ENCODE peak calls at places on chromosomes 12 and 14, in nine cellular contexts. One of them, this sample, is unnamed.

GRCh38 chr12:77382096-77382742 is 316.9 kb upstream of the E2F7 start:
- DNase-seq in Right ventricle myocardium inferior: no peak
- DNase-seq in SK-MEL-5: no peak
- DNase-seq in cardiac septum: no peak
- DNase-seq in T follicular helper cell: no peak
- DNase-seq in stimulated activated CD4-positive, alpha-beta T cell treated with anti-CD3 and anti-CD28 coated beads, Interleukin-2, amount 100 ng/mL, for 24 hours: no peak
- DNase-seq in astrocyte of the spinal cord: no peak
- DNase-seq in GM12865: no peak
- DNase-seq in KG1: no peak
- DNase-seq in this sample: no peak

GRCh38 chr12:129203456-129203855 is 350.2 kb downstream of the GLT1D1 start:
- DNase-seq in KG1: no peak
- DNase-seq in T follicular helper cell: no peak
- DNase-seq in cardiac septum: no peak
- DNase-seq in Right ventricle myocardium inferior: no peak
- DNase-seq in astrocyte of the spinal cord: no peak
- DNase-seq in stimulated activated CD4-positive, alpha-beta T cell treated with anti-CD3 and anti-CD28 coated beads, Interleukin-2, amount 100 ng/mL, for 24 hours: no peak
- DNase-seq in GM12865: no peak
- DNase-seq in SK-MEL-5: no peak
- DNase-seq in this sample: no peak

GRCh38 chr12:47649381-47649780 is 56.4 kb downstream of the RPAP3 start:
- DNase-seq in GM12865: no peak
- DNase-seq in cardiac septum: no peak
- DNase-seq in SK-MEL-5: no peak
- DNase-seq in astrocyte of the spinal cord: no peak
- DNase-seq in KG1: no peak
- DNase-seq in stimulated activated CD4-positive, alpha-beta T cell treated with anti-CD3 and anti-CD28 coated beads, Interleukin-2, amount 100 ng/mL, for 24 hours: no peak
- DNase-seq in Right ventricle myocardium inferior: no peak
- DNase-seq in T follicular helper cell: no peak
- DNase-seq in this sample: no peak

GRCh38 chr14:59415836-59416620 is 49.2 kb downstream of the GPR135 start:
- DNase-seq in cardiac septum: no peak
- DNase-seq in GM12865: no peak
- DNase-seq in astrocyte of the spinal cord: no peak
- DNase-seq in stimulated activated CD4-positive, alpha-beta T cell treated with anti-CD3 and anti-CD28 coated beads, Interleukin-2, amount 100 ng/mL, for 24 hours: no peak
- DNase-seq in SK-MEL-5: no peak
- DNase-seq in KG1: no peak
- DNase-seq in Right ventricle myocardium inferior: no peak
- DNase-seq in T follicular helper cell: no peak
- DNase-seq in this sample: no peak

GRCh38 chr14:38387821-38388220 is 131.9 kb upstream of the CLEC14A start:
- DNase-seq in astrocyte of the spinal cord: no peak
- DNase-seq in Right ventricle myocardium inferior: no peak
- DNase-seq in stimulated activated CD4-positive, alpha-beta T cell treated with anti-CD3 and anti-CD28 coated beads, Interleukin-2, amount 100 ng/mL, for 24 hours: no peak
- DNase-seq in cardiac septum: no peak
- DNase-seq in KG1: no peak
- DNase-seq in GM12865: no peak
- DNase-seq in T follicular helper cell: no peak
- DNase-seq in SK-MEL-5: no peak
- DNase-seq in this sample: peak; percentile 52

GRCh38 chr12:130100634-130101033 is 61.6 kb upstream of the FZD10 start:
- DNase-seq in KG1: no peak
- DNase-seq in GM12865: no peak
- DNase-seq in astrocyte of the spinal cord: no peak
- DNase-seq in SK-MEL-5: no peak
- DNase-seq in Right ventricle myocardium inferior: no peak
- DNase-seq in T follicular helper cell: no peak
- DNase-seq in stimulated activated CD4-positive, alpha-beta T cell treated with anti-CD3 and anti-CD28 coated beads, Interleukin-2, amount 100 ng/mL, for 24 hours: no peak
- DNase-seq in cardiac septum: no peak
- DNase-seq in this sample: no peak

GRCh38 chr14:81990312-81990761 is 456.7 kb upstream of the SEL1L start:
- DNase-seq in GM12865: peak; percentile 57
- DNase-seq in SK-MEL-5: peak; percentile 70
- DNase-seq in cardiac septum: no peak
- DNase-seq in stimulated activated CD4-positive, alpha-beta T cell treated with anti-CD3 and anti-CD28 coated beads, Interleukin-2, amount 100 ng/mL, for 24 hours: peak; percentile 41
- DNase-seq in T follicular helper cell: peak; percentile 4
- DNase-seq in Right ventricle myocardium inferior: no peak
- DNase-seq in astrocyte of the spinal cord: peak; percentile 42
- DNase-seq in KG1: peak; percentile 32
- DNase-seq in this sample: peak; percentile 72

GRCh38 chr14:49879683-49880204 is 13.1 kb upstream of the ARF6 start:
- DNase-seq in T follicular helper cell: peak; percentile 38
- DNase-seq in cardiac septum: no peak
- DNase-seq in astrocyte of the spinal cord: peak; percentile 47
- DNase-seq in GM12865: peak; percentile 88
- DNase-seq in stimulated activated CD4-positive, alpha-beta T cell treated with anti-CD3 and anti-CD28 coated beads, Interleukin-2, amount 100 ng/mL, for 24 hours: peak; percentile 53
- DNase-seq in SK-MEL-5: peak; percentile 77
- DNase-seq in Right ventricle myocardium inferior: no peak
- DNase-seq in KG1: peak; percentile 27
- DNase-seq in this sample: no peak

GRCh38 chr14:70641548-70642312 is at the start of gene TTC9:
- DNase-seq in GM12865: no peak
- DNase-seq in KG1: no peak
- DNase-seq in T follicular helper cell: peak; percentile 26
- DNase-seq in SK-MEL-5: no peak
- DNase-seq in Right ventricle myocardium inferior: peak; percentile 73
- DNase-seq in stimulated activated CD4-positive, alpha-beta T cell treated with anti-CD3 and anti-CD28 coated beads, Interleukin-2, amount 100 ng/mL, for 24 hours: peak; percentile 53
- DNase-seq in cardiac septum: no peak
- DNase-seq in astrocyte of the spinal cord: no peak
- DNase-seq in this sample: peak; percentile 48

GRCh38 chr14:82075566-82075965 is 541.9 kb upstream of the SEL1L start:
- DNase-seq in T follicular helper cell: no peak
- DNase-seq in stimulated activated CD4-positive, alpha-beta T cell treated with anti-CD3 and anti-CD28 coated beads, Interleukin-2, amount 100 ng/mL, for 24 hours: no peak
- DNase-seq in astrocyte of the spinal cord: no peak
- DNase-seq in GM12865: peak; percentile 17
- DNase-seq in cardiac septum: no peak
- DNase-seq in SK-MEL-5: peak; percentile 23
- DNase-seq in Right ventricle myocardium inferior: peak; percentile 58
- DNase-seq in KG1: peak; percentile 11
- DNase-seq in this sample: peak; percentile 73

GRCh38 chr12:67663121-67663520 is 14.6 kb downstream of the DYRK2 start:
- DNase-seq in Right ventricle myocardium inferior: no peak
- DNase-seq in cardiac septum: no peak
- DNase-seq in stimulated activated CD4-positive, alpha-beta T cell treated with anti-CD3 and anti-CD28 coated beads, Interleukin-2, amount 100 ng/mL, for 24 hours: no peak
- DNase-seq in SK-MEL-5: no peak
- DNase-seq in GM12865: no peak
- DNase-seq in KG1: no peak
- DNase-seq in astrocyte of the spinal cord: peak; percentile 69
- DNase-seq in T follicular helper cell: no peak
- DNase-seq in this sample: no peak

GRCh38 chr12:112822056-112822455 is 30.5 kb downstream of the RPH3A start:
- DNase-seq in KG1: no peak
- DNase-seq in astrocyte of the spinal cord: no peak
- DNase-seq in Right ventricle myocardium inferior: no peak
- DNase-seq in GM12865: no peak
- DNase-seq in stimulated activated CD4-positive, alpha-beta T cell treated with anti-CD3 and anti-CD28 coated beads, Interleukin-2, amount 100 ng/mL, for 24 hours: no peak
- DNase-seq in SK-MEL-5: no peak
- DNase-seq in cardiac septum: no peak
- DNase-seq in T follicular helper cell: no peak
- DNase-seq in this sample: no peak

GRCh38 chr14:94313991-94314655 is 9.0 kb downstream of the SERPINA6 start:
- DNase-seq in astrocyte of the spinal cord: peak; percentile 41
- DNase-seq in stimulated activated CD4-positive, alpha-beta T cell treated with anti-CD3 and anti-CD28 coated beads, Interleukin-2, amount 100 ng/mL, for 24 hours: no peak
- DNase-seq in Right ventricle myocardium inferior: no peak
- DNase-seq in cardiac septum: no peak
- DNase-seq in T follicular helper cell: no peak
- DNase-seq in GM12865: no peak
- DNase-seq in SK-MEL-5: no peak
- DNase-seq in KG1: no peak
- DNase-seq in this sample: no peak

GRCh38 chr12:121110211-121110940 is 22.3 kb upstream of the P2RX7 start:
- DNase-seq in cardiac septum: no peak
- DNase-seq in SK-MEL-5: peak; percentile 85
- DNase-seq in astrocyte of the spinal cord: peak; percentile 59
- DNase-seq in stimulated activated CD4-positive, alpha-beta T cell treated with anti-CD3 and anti-CD28 coated beads, Interleukin-2, amount 100 ng/mL, for 24 hours: peak; percentile 72
- DNase-seq in GM12865: peak; percentile 78
- DNase-seq in KG1: peak; percentile 53
- DNase-seq in Right ventricle myocardium inferior: no peak
- DNase-seq in T follicular helper cell: peak; percentile 43
- DNase-seq in this sample: peak; percentile 73

GRCh38 chr14:101540481-101540880 is 20.8 kb upstream of the DIO3 start:
- DNase-seq in stimulated activated CD4-positive, alpha-beta T cell treated with anti-CD3 and anti-CD28 coated beads, Interleukin-2, amount 100 ng/mL, for 24 hours: no peak
- DNase-seq in SK-MEL-5: no peak
- DNase-seq in KG1: no peak
- DNase-seq in cardiac septum: no peak
- DNase-seq in astrocyte of the spinal cord: no peak
- DNase-seq in T follicular helper cell: no peak
- DNase-seq in GM12865: no peak
- DNase-seq in Right ventricle myocardium inferior: peak; percentile 22
- DNase-seq in this sample: no peak

GRCh38 chr12:57272337-57273151 is 21.6 kb upstream of the STAC3 start:
- DNase-seq in SK-MEL-5: no peak
- DNase-seq in KG1: no peak
- DNase-seq in astrocyte of the spinal cord: peak; percentile 13
- DNase-seq in GM12865: no peak
- DNase-seq in Right ventricle myocardium inferior: no peak
- DNase-seq in stimulated activated CD4-positive, alpha-beta T cell treated with anti-CD3 and anti-CD28 coated beads, Interleukin-2, amount 100 ng/mL, for 24 hours: no peak
- DNase-seq in T follicular helper cell: no peak
- DNase-seq in cardiac septum: no peak
- DNase-seq in this sample: no peak

GRCh38 chr14:102723650-102724049 is 53.6 kb upstream of the TRAF3 start:
- DNase-seq in GM12865: no peak
- DNase-seq in Right ventricle myocardium inferior: no peak
- DNase-seq in T follicular helper cell: no peak
- DNase-seq in astrocyte of the spinal cord: no peak
- DNase-seq in SK-MEL-5: no peak
- DNase-seq in KG1: no peak
- DNase-seq in cardiac septum: no peak
- DNase-seq in stimulated activated CD4-positive, alpha-beta T cell treated with anti-CD3 and anti-CD28 coated beads, Interleukin-2, amount 100 ng/mL, for 24 hours: no peak
- DNase-seq in this sample: no peak

GRCh38 chr14:48275301-48275700 is 599.9 kb upstream of the MDGA2 start:
- DNase-seq in Right ventricle myocardium inferior: no peak
- DNase-seq in cardiac septum: no peak
- DNase-seq in astrocyte of the spinal cord: peak; percentile 1
- DNase-seq in GM12865: no peak
- DNase-seq in T follicular helper cell: no peak
- DNase-seq in SK-MEL-5: peak; percentile 91
- DNase-seq in stimulated activated CD4-positive, alpha-beta T cell treated with anti-CD3 and anti-CD28 coated beads, Interleukin-2, amount 100 ng/mL, for 24 hours: no peak
- DNase-seq in KG1: no peak
- DNase-seq in this sample: no peak

GRCh38 chr14:52455291-52456088 is 96.8 kb downstream of the TXNDC16 start:
- DNase-seq in GM12865: no peak
- DNase-seq in SK-MEL-5: no peak
- DNase-seq in Right ventricle myocardium inferior: no peak
- DNase-seq in cardiac septum: no peak
- DNase-seq in KG1: no peak
- DNase-seq in stimulated activated CD4-positive, alpha-beta T cell treated with anti-CD3 and anti-CD28 coated beads, Interleukin-2, amount 100 ng/mL, for 24 hours: no peak
- DNase-seq in astrocyte of the spinal cord: peak; percentile 82
- DNase-seq in T follicular helper cell: no peak
- DNase-seq in this sample: no peak

GRCh38 chr12:82415402-82415801 is 57.1 kb downstream of the METTL25 start:
- DNase-seq in SK-MEL-5: no peak
- DNase-seq in cardiac septum: no peak
- DNase-seq in astrocyte of the spinal cord: peak; percentile 52
- DNase-seq in KG1: no peak
- DNase-seq in Right ventricle myocardium inferior: no peak
- DNase-seq in GM12865: no peak
- DNase-seq in stimulated activated CD4-positive, alpha-beta T cell treated with anti-CD3 and anti-CD28 coated beads, Interleukin-2, amount 100 ng/mL, for 24 hours: no peak
- DNase-seq in T follicular helper cell: no peak
- DNase-seq in this sample: no peak

GRCh38 chr12:124410354-124411175 is 115.7 kb downstream of the RFLNA start:
- DNase-seq in stimulated activated CD4-positive, alpha-beta T cell treated with anti-CD3 and anti-CD28 coated beads, Interleukin-2, amount 100 ng/mL, for 24 hours: no peak
- DNase-seq in astrocyte of the spinal cord: no peak
- DNase-seq in T follicular helper cell: no peak
- DNase-seq in cardiac septum: no peak
- DNase-seq in KG1: no peak
- DNase-seq in GM12865: no peak
- DNase-seq in Right ventricle myocardium inferior: peak; percentile 70
- DNase-seq in SK-MEL-5: no peak
- DNase-seq in this sample: no peak

GRCh38 chr12:87848248-87848868 is 180.8 kb downstream of the C12orf50 start:
- DNase-seq in SK-MEL-5: peak; percentile 77
- DNase-seq in KG1: peak; percentile 24
- DNase-seq in cardiac septum: no peak
- DNase-seq in GM12865: peak; percentile 63
- DNase-seq in T follicular helper cell: no peak
- DNase-seq in astrocyte of the spinal cord: peak; percentile 82
- DNase-seq in Right ventricle myocardium inferior: no peak
- DNase-seq in stimulated activated CD4-positive, alpha-beta T cell treated with anti-CD3 and anti-CD28 coated beads, Interleukin-2, amount 100 ng/mL, for 24 hours: no peak
- DNase-seq in this sample: peak; percentile 49

GRCh38 chr12:63023926-63024325 is 89.0 kb upstream of the PPM1H start:
- DNase-seq in GM12865: no peak
- DNase-seq in KG1: no peak
- DNase-seq in astrocyte of the spinal cord: no peak
- DNase-seq in Right ventricle myocardium inferior: no peak
- DNase-seq in cardiac septum: no peak
- DNase-seq in T follicular helper cell: no peak
- DNase-seq in SK-MEL-5: no peak
- DNase-seq in stimulated activated CD4-positive, alpha-beta T cell treated with anti-CD3 and anti-CD28 coated beads, Interleukin-2, amount 100 ng/mL, for 24 hours: no peak
- DNase-seq in this sample: no peak

GRCh38 chr14:91410781-91411536 is 6.7 kb downstream of the CCDC88C start:
- DNase-seq in SK-MEL-5: no peak
- DNase-seq in astrocyte of the spinal cord: no peak
- DNase-seq in stimulated activated CD4-positive, alpha-beta T cell treated with anti-CD3 and anti-CD28 coated beads, Interleukin-2, amount 100 ng/mL, for 24 hours: no peak
- DNase-seq in GM12865: peak; percentile 71
- DNase-seq in cardiac septum: no peak
- DNase-seq in KG1: no peak
- DNase-seq in Right ventricle myocardium inferior: no peak
- DNase-seq in T follicular helper cell: no peak
- DNase-seq in this sample: no peak

GRCh38 chr12:125614058-125614457 is 548.8 kb downstream of the AACS start:
- DNase-seq in stimulated activated CD4-positive, alpha-beta T cell treated with anti-CD3 and anti-CD28 coated beads, Interleukin-2, amount 100 ng/mL, for 24 hours: no peak
- DNase-seq in KG1: no peak
- DNase-seq in T follicular helper cell: no peak
- DNase-seq in SK-MEL-5: no peak
- DNase-seq in Right ventricle myocardium inferior: no peak
- DNase-seq in cardiac septum: no peak
- DNase-seq in GM12865: no peak
- DNase-seq in astrocyte of the spinal cord: no peak
- DNase-seq in this sample: no peak

GRCh38 chr12:42560977-42561376 is 28.6 kb downstream of the PRICKLE1 start:
- DNase-seq in Right ventricle myocardium inferior: no peak
- DNase-seq in stimulated activated CD4-positive, alpha-beta T cell treated with anti-CD3 and anti-CD28 coated beads, Interleukin-2, amount 100 ng/mL, for 24 hours: no peak
- DNase-seq in astrocyte of the spinal cord: no peak
- DNase-seq in GM12865: no peak
- DNase-seq in KG1: no peak
- DNase-seq in T follicular helper cell: no peak
- DNase-seq in SK-MEL-5: no peak
- DNase-seq in cardiac septum: no peak
- DNase-seq in this sample: no peak

GRCh38 chr14:61258985-61259384 is 22.2 kb downstream of the TMEM30B start:
- DNase-seq in astrocyte of the spinal cord: no peak
- DNase-seq in SK-MEL-5: no peak
- DNase-seq in KG1: no peak
- DNase-seq in T follicular helper cell: no peak
- DNase-seq in cardiac septum: no peak
- DNase-seq in stimulated activated CD4-positive, alpha-beta T cell treated with anti-CD3 and anti-CD28 coated beads, Interleukin-2, amount 100 ng/mL, for 24 hours: no peak
- DNase-seq in GM12865: no peak
- DNase-seq in Right ventricle myocardium inferior: no peak
- DNase-seq in this sample: no peak

This sample was measured in neuronal stem cell.